ENCODE peak calls at places on chromosomes 12 and 14, in eight cellular contexts. One of them, this sample, is unnamed.

GRCh38 chr14:40581264-40581663 is 1025.4 kb upstream of the LRFN5 start:
- DNase-seq in nephron progenitor cell: no peak
- DNase-seq in HFFc6: no peak
- DNase-seq in IMR-90: no peak
- DNase-seq in BE2C: no peak
- DNase-seq in GM23338: no peak
- DNase-seq in WERI-Rb-1: no peak
- DNase-seq in left ventricle myocardium inferior: no peak
- DNase-seq in this sample: no peak

GRCh38 chr12:118356809-118357326 is 15.8 kb downstream of the TAOK3 start:
- DNase-seq in nephron progenitor cell: no peak
- DNase-seq in HFFc6: peak; percentile 87
- DNase-seq in IMR-90: peak; percentile 92
- DNase-seq in BE2C: no peak
- DNase-seq in GM23338: no peak
- DNase-seq in WERI-Rb-1: no peak
- DNase-seq in left ventricle myocardium inferior: no peak
- DNase-seq in this sample: no peak

GRCh38 chr12:111838353-111838752 is 3.7 kb upstream of the MAPKAPK5 start:
- DNase-seq in nephron progenitor cell: no peak
- DNase-seq in HFFc6: no peak
- DNase-seq in IMR-90: no peak
- DNase-seq in BE2C: no peak
- DNase-seq in GM23338: no peak
- DNase-seq in WERI-Rb-1: peak; percentile 68
- DNase-seq in left ventricle myocardium inferior: no peak
- DNase-seq in this sample: no peak

GRCh38 chr12:47602949-47603558 is 102.8 kb downstream of the RPAP3 start:
- DNase-seq in nephron progenitor cell: no peak
- DNase-seq in HFFc6: no peak
- DNase-seq in IMR-90: no peak
- DNase-seq in BE2C: no peak
- DNase-seq in GM23338: peak; percentile 24
- DNase-seq in WERI-Rb-1: no peak
- DNase-seq in left ventricle myocardium inferior: no peak
- DNase-seq in this sample: no peak

GRCh38 chr14:23729720-23730387 is 93.7 kb downstream of the DHRS2 start:
- DNase-seq in nephron progenitor cell: no peak
- DNase-seq in HFFc6: no peak
- DNase-seq in IMR-90: no peak
- DNase-seq in BE2C: no peak
- DNase-seq in GM23338: peak; percentile 53
- DNase-seq in WERI-Rb-1: peak; percentile 21
- DNase-seq in left ventricle myocardium inferior: no peak
- DNase-seq in this sample: no peak

GRCh38 chr14:59283380-59283779 is 94.9 kb downstream of the DAAM1 start:
- DNase-seq in nephron progenitor cell: no peak
- DNase-seq in HFFc6: no peak
- DNase-seq in IMR-90: peak; percentile 51
- DNase-seq in BE2C: no peak
- DNase-seq in GM23338: no peak
- DNase-seq in WERI-Rb-1: no peak
- DNase-seq in left ventricle myocardium inferior: no peak
- DNase-seq in this sample: no peak

GRCh38 chr14:71246539-71246938 is 339.3 kb downstream of the PCNX1 start:
- DNase-seq in nephron progenitor cell: no peak
- DNase-seq in HFFc6: no peak
- DNase-seq in IMR-90: no peak
- DNase-seq in BE2C: no peak
- DNase-seq in GM23338: no peak
- DNase-seq in WERI-Rb-1: no peak
- DNase-seq in left ventricle myocardium inferior: no peak
- DNase-seq in this sample: no peak

GRCh38 chr12:108700833-108701450 is 30.4 kb downstream of the CORO1C start:
- DNase-seq in nephron progenitor cell: no peak
- DNase-seq in HFFc6: no peak
- DNase-seq in IMR-90: no peak
- DNase-seq in BE2C: no peak
- DNase-seq in GM23338: no peak
- DNase-seq in WERI-Rb-1: peak; percentile 25
- DNase-seq in left ventricle myocardium inferior: no peak
- DNase-seq in this sample: no peak

GRCh38 chr12:57001448-57001906 is 4.9 kb downstream of the ZBTB39 start:
- DNase-seq in nephron progenitor cell: peak; percentile 82
- DNase-seq in HFFc6: peak; percentile 61
- DNase-seq in IMR-90: peak; percentile 60
- DNase-seq in BE2C: peak; percentile 75
- DNase-seq in GM23338: peak; percentile 91
- DNase-seq in WERI-Rb-1: peak; percentile 74
- DNase-seq in left ventricle myocardium inferior: peak; percentile 55
- DNase-seq in this sample: peak; percentile 81

GRCh38 chr14:59360923-59361794 is 104.0 kb downstream of the GPR135 start:
- DNase-seq in nephron progenitor cell: no peak
- DNase-seq in HFFc6: peak; percentile 64
- DNase-seq in IMR-90: peak; percentile 82
- DNase-seq in BE2C: peak; percentile 71
- DNase-seq in GM23338: no peak
- DNase-seq in WERI-Rb-1: no peak
- DNase-seq in left ventricle myocardium inferior: peak; percentile 80
- DNase-seq in this sample: no peak

GRCh38 chr14:100428727-100429126 is 105.6 kb downstream of the SLC25A47 start:
- DNase-seq in nephron progenitor cell: no peak
- DNase-seq in HFFc6: no peak
- DNase-seq in IMR-90: peak; percentile 66
- DNase-seq in BE2C: no peak
- DNase-seq in GM23338: no peak
- DNase-seq in WERI-Rb-1: no peak
- DNase-seq in left ventricle myocardium inferior: no peak
- DNase-seq in this sample: no peak

GRCh38 chr12:16012086-16012485 is 101.0 kb downstream of the DERA start:
- DNase-seq in nephron progenitor cell: no peak
- DNase-seq in HFFc6: no peak
- DNase-seq in IMR-90: peak; percentile 61
- DNase-seq in BE2C: no peak
- DNase-seq in GM23338: no peak
- DNase-seq in WERI-Rb-1: peak; percentile 65
- DNase-seq in left ventricle myocardium inferior: peak; percentile 63
- DNase-seq in this sample: no peak

GRCh38 chr14:77660754-77661153 is 44.3 kb upstream of the SPTLC2 start:
- DNase-seq in nephron progenitor cell: no peak
- DNase-seq in HFFc6: no peak
- DNase-seq in IMR-90: no peak
- DNase-seq in BE2C: peak; percentile 44
- DNase-seq in GM23338: no peak
- DNase-seq in WERI-Rb-1: no peak
- DNase-seq in left ventricle myocardium inferior: no peak
- DNase-seq in this sample: no peak

GRCh38 chr14:85764809-85765208 is 234.9 kb downstream of the FLRT2 start:
- DNase-seq in nephron progenitor cell: no peak
- DNase-seq in HFFc6: no peak
- DNase-seq in IMR-90: no peak
- DNase-seq in BE2C: no peak
- DNase-seq in GM23338: no peak
- DNase-seq in WERI-Rb-1: no peak
- DNase-seq in left ventricle myocardium inferior: no peak
- DNase-seq in this sample: no peak

GRCh38 chr12:124032265-124032886 is 59.4 kb downstream of the ZNF664 start:
- DNase-seq in nephron progenitor cell: peak; percentile 55
- DNase-seq in HFFc6: peak; percentile 50
- DNase-seq in IMR-90: peak; percentile 71
- DNase-seq in BE2C: peak; percentile 66
- DNase-seq in GM23338: peak; percentile 79
- DNase-seq in WERI-Rb-1: peak; percentile 56
- DNase-seq in left ventricle myocardium inferior: no peak
- DNase-seq in this sample: peak; percentile 42

GRCh38 chr12:69401940-69402339 is 42.4 kb downstream of the YEATS4 start:
- DNase-seq in nephron progenitor cell: no peak
- DNase-seq in HFFc6: no peak
- DNase-seq in IMR-90: no peak
- DNase-seq in BE2C: no peak
- DNase-seq in GM23338: no peak
- DNase-seq in WERI-Rb-1: no peak
- DNase-seq in left ventricle myocardium inferior: no peak
- DNase-seq in this sample: no peak

GRCh38 chr12:2933586-2933985 is 25.6 kb upstream of the TEAD4 start:
- DNase-seq in nephron progenitor cell: no peak
- DNase-seq in HFFc6: no peak
- DNase-seq in IMR-90: no peak
- DNase-seq in BE2C: no peak
- DNase-seq in GM23338: no peak
- DNase-seq in WERI-Rb-1: no peak
- DNase-seq in left ventricle myocardium inferior: no peak
- DNase-seq in this sample: no peak

GRCh38 chr12:2934371-2934770 is 24.8 kb upstream of the TEAD4 start:
- DNase-seq in nephron progenitor cell: no peak
- DNase-seq in HFFc6: no peak
- DNase-seq in IMR-90: no peak
- DNase-seq in BE2C: no peak
- DNase-seq in GM23338: no peak
- DNase-seq in WERI-Rb-1: no peak
- DNase-seq in left ventricle myocardium inferior: no peak
- DNase-seq in this sample: no peak

GRCh38 chr12:2937500-2937899 is 21.7 kb upstream of the TEAD4 start:
- DNase-seq in nephron progenitor cell: no peak
- DNase-seq in HFFc6: no peak
- DNase-seq in IMR-90: no peak
- DNase-seq in BE2C: no peak
- DNase-seq in GM23338: no peak
- DNase-seq in WERI-Rb-1: no peak
- DNase-seq in left ventricle myocardium inferior: no peak
- DNase-seq in this sample: no peak

GRCh38 chr12:2940564-2940963 is 18.6 kb upstream of the TEAD4 start:
- DNase-seq in nephron progenitor cell: no peak
- DNase-seq in HFFc6: no peak
- DNase-seq in IMR-90: no peak
- DNase-seq in BE2C: no peak
- DNase-seq in GM23338: no peak
- DNase-seq in WERI-Rb-1: no peak
- DNase-seq in left ventricle myocardium inferior: no peak
- DNase-seq in this sample: no peak

DNA sequence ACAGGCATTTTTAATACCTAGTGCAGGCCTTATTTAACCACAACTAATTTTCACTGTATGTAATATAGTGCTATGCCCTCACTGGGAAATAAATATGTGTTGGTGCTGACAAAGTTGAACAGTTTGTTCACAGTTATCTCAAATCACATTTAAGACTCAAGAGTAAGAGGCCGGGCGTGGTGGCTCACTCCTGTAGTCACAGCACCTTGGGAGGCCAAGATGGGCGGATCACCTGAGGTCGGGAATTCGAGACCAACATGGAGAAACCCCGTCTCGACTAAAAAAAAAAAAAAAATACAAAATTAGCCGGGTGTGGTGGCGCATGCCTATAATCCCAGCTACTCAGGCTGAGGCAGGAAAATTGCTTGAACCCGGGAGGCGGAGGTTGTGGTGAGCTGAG is 22.9 kb upstream of the TEAD4 start:
- DNase-seq in nephron progenitor cell: no peak
- DNase-seq in HFFc6: no peak
- DNase-seq in IMR-90: no peak
- DNase-seq in BE2C: no peak
- DNase-seq in GM23338: no peak
- DNase-seq in WERI-Rb-1: no peak
- DNase-seq in left ventricle myocardium inferior: no peak
- DNase-seq in this sample: no peak
- TF ChIP-seq CTCF in nephron progenitor cell: no peak
- TF ChIP-seq CTCF in HFFc6: no peak
- TF ChIP-seq CTCF in IMR-90: no peak
- TF ChIP-seq CTCF in BE2C: no peak
- TF ChIP-seq CTCF in GM23338: no peak
- TF ChIP-seq CTCF in WERI-Rb-1: no peak
- TF ChIP-seq CTCF in left ventricle myocardium inferior: no peak
- TF ChIP-seq CTCF in this sample: no peak

DNA sequence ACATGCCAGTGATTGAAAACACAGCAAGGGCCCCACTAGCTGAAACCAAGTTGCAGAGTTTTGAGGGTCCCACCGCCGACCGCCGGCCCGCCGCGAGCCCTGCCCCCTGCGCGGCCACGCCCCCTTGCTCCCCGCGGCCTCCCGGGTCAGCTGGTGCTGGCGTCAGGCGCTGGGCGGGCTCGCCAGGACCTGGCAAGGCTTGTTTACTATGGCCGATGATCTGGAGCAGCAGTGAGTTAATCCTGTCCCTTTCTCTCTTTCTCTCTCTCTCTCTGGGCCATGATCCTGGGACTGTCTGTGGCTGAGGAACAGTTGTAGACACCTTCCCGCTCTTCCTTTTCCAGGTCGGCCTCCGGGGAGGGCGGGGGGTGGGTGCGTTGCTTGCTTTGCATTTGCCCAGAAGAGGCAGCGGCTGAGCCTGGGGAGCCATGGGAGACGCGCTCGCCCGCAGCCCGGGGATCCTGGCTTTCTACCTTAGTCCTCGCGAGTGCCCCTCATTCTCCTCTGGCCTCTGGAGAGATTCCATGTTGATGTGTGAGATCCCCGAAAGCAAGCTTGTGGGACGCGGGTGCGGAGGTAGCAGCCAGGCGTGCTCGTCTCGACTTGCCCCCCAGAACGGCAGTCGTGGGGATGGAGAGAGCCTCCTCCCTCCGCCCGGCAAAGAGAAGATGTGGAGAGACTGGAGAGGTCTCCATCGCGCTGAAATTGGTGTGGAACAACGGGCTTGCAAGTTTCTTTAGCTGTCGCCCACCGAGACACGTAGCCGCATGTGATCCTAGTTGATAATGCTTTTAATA is at the start of gene ABHD4:
- DNase-seq in nephron progenitor cell: peak; percentile 85
- DNase-seq in HFFc6: peak; percentile 50
- DNase-seq in IMR-90: peak; percentile 42
- DNase-seq in BE2C: peak; percentile 69
- DNase-seq in GM23338: peak; percentile 90
- DNase-seq in WERI-Rb-1: peak; percentile 79
- DNase-seq in left ventricle myocardium inferior: peak; percentile 87
- DNase-seq in this sample: peak; percentile 86
- TF ChIP-seq CTCF in nephron progenitor cell: no peak
- TF ChIP-seq CTCF in HFFc6: no peak
- TF ChIP-seq CTCF in IMR-90: no peak
- TF ChIP-seq CTCF in BE2C: no peak
- TF ChIP-seq CTCF in GM23338: no peak
- TF ChIP-seq CTCF in WERI-Rb-1: no peak
- TF ChIP-seq CTCF in left ventricle myocardium inferior: no peak
- TF ChIP-seq CTCF in this sample: no peak

DNA sequence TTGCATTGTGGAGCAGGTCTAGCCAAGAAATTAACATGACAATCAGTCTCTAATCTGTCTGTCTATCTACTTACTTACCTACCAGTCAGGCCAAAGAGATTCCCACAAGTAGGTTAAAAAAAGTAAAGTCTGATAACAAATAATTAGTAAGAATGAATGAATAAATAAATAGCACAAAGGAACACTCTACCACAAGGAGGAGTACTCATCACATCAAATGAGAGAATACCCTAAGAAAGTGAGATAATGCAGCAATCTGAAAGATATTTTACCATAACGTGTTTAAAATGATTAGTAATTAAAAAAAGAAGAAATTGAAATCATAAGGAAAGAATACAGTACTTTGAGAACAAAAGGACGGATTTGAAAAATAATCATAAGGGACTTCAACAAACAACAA is 187.2 kb downstream of the SYNE2 start:
- DNase-seq in nephron progenitor cell: no peak
- DNase-seq in HFFc6: no peak
- DNase-seq in IMR-90: peak; percentile 44
- DNase-seq in BE2C: no peak
- DNase-seq in GM23338: peak; percentile 12
- DNase-seq in WERI-Rb-1: no peak
- DNase-seq in left ventricle myocardium inferior: no peak
- DNase-seq in this sample: no peak
- TF ChIP-seq CTCF in nephron progenitor cell: no peak
- TF ChIP-seq CTCF in HFFc6: peak; percentile 78
- TF ChIP-seq CTCF in IMR-90: peak; percentile 72
- TF ChIP-seq CTCF in BE2C: no peak
- TF ChIP-seq CTCF in GM23338: peak; percentile 48
- TF ChIP-seq CTCF in WERI-Rb-1: no peak
- TF ChIP-seq CTCF in left ventricle myocardium inferior: peak; percentile 22
- TF ChIP-seq CTCF in this sample: no peak

GRCh38 chr12:26122681-26123481 is 2.0 kb downstream of the BHLHE41 start:
- DNase-seq in nephron progenitor cell: peak; percentile 73
- DNase-seq in HFFc6: peak; percentile 68
- DNase-seq in IMR-90: peak; percentile 79
- DNase-seq in BE2C: peak; percentile 21
- DNase-seq in GM23338: peak; percentile 61
- DNase-seq in WERI-Rb-1: peak; percentile 33
- DNase-seq in left ventricle myocardium inferior: peak; percentile 63
- DNase-seq in this sample: peak; percentile 36
- TF ChIP-seq CTCF in nephron progenitor cell: no peak
- TF ChIP-seq CTCF in HFFc6: peak; percentile 67
- TF ChIP-seq CTCF in IMR-90: peak; percentile 48
- TF ChIP-seq CTCF in BE2C: peak; percentile 22
- TF ChIP-seq CTCF in GM23338: peak; percentile 21
- TF ChIP-seq CTCF in WERI-Rb-1: peak; percentile 28
- TF ChIP-seq CTCF in left ventricle myocardium inferior: peak; percentile 34
- TF ChIP-seq CTCF in this sample: no peak

This sample was measured in glutamatergic neuron.